ENCODE peak calls at places on chromosomes 12 and 14, in ten cellular contexts. One of them, this sample, is unnamed.

GRCh38 chr12:104498211-104498801 is 41.6 kb downstream of the CHST11 start:
- DNase-seq in astrocyte: peak
- DNase-seq in glutamatergic neuron: no peak
- DNase-seq in tibial nerve: no peak
- DNase-seq in uterus: no peak
- DNase-seq in AG10803: peak
- DNase-seq in heart right ventricle: no peak
- DNase-seq in IMR-90: no peak
- DNase-seq in AG09309: peak
- DNase-seq in thoracic aorta: no peak
- DNase-seq in this sample: no peak

GRCh38 chr12:116074686-116075085 is 202.8 kb downstream of the MED13L start:
- DNase-seq in astrocyte: no peak
- DNase-seq in glutamatergic neuron: no peak
- DNase-seq in tibial nerve: no peak
- DNase-seq in uterus: no peak
- DNase-seq in AG10803: no peak
- DNase-seq in heart right ventricle: no peak
- DNase-seq in IMR-90: no peak
- DNase-seq in AG09309: no peak
- DNase-seq in thoracic aorta: no peak
- DNase-seq in this sample: no peak

GRCh38 chr14:55873229-55873628 is 245.0 kb upstream of the PELI2 start:
- DNase-seq in astrocyte: no peak
- DNase-seq in glutamatergic neuron: no peak
- DNase-seq in tibial nerve: no peak
- DNase-seq in uterus: no peak
- DNase-seq in AG10803: no peak
- DNase-seq in heart right ventricle: no peak
- DNase-seq in IMR-90: no peak
- DNase-seq in AG09309: no peak
- DNase-seq in thoracic aorta: no peak
- DNase-seq in this sample: no peak

GRCh38 chr14:35335388-35336092 is 43.4 kb downstream of the PSMA6 start:
- DNase-seq in astrocyte: no peak
- DNase-seq in glutamatergic neuron: no peak
- DNase-seq in tibial nerve: no peak
- DNase-seq in uterus: peak
- DNase-seq in AG10803: no peak
- DNase-seq in heart right ventricle: peak
- DNase-seq in IMR-90: no peak
- DNase-seq in AG09309: no peak
- DNase-seq in thoracic aorta: no peak
- DNase-seq in this sample: no peak

GRCh38 chr12:59444932-59445331 is 150.9 kb upstream of the SLC16A7 start:
- DNase-seq in astrocyte: no peak
- DNase-seq in glutamatergic neuron: no peak
- DNase-seq in tibial nerve: no peak
- DNase-seq in uterus: no peak
- DNase-seq in AG10803: peak
- DNase-seq in heart right ventricle: no peak
- DNase-seq in IMR-90: peak
- DNase-seq in AG09309: no peak
- DNase-seq in thoracic aorta: no peak
- DNase-seq in this sample: no peak

GRCh38 chr14:24430682-24431568 is 1.2 kb downstream of the KHNYN start:
- DNase-seq in astrocyte: no peak
- DNase-seq in glutamatergic neuron: no peak
- DNase-seq in tibial nerve: no peak
- DNase-seq in uterus: peak
- DNase-seq in AG10803: peak
- DNase-seq in heart right ventricle: peak
- DNase-seq in IMR-90: peak
- DNase-seq in AG09309: no peak
- DNase-seq in thoracic aorta: no peak
- DNase-seq in this sample: no peak

GRCh38 chr14:51621654-51622053 is 30.1 kb upstream of the FRMD6 start:
- DNase-seq in astrocyte: no peak
- DNase-seq in glutamatergic neuron: no peak
- DNase-seq in tibial nerve: no peak
- DNase-seq in uterus: no peak
- DNase-seq in AG10803: no peak
- DNase-seq in heart right ventricle: no peak
- DNase-seq in IMR-90: no peak
- DNase-seq in AG09309: no peak
- DNase-seq in thoracic aorta: no peak
- DNase-seq in this sample: no peak

GRCh38 chr12:109179927-109180326 is 63.5 kb downstream of the ACACB start:
- DNase-seq in astrocyte: no peak
- DNase-seq in glutamatergic neuron: no peak
- DNase-seq in tibial nerve: no peak
- DNase-seq in uterus: no peak
- DNase-seq in AG10803: no peak
- DNase-seq in heart right ventricle: no peak
- DNase-seq in IMR-90: no peak
- DNase-seq in AG09309: no peak
- DNase-seq in thoracic aorta: no peak
- DNase-seq in this sample: no peak

GRCh38 chr12:111406474-111407370 is 999 bp downstream of the SH2B3 start:
- DNase-seq in astrocyte: no peak
- DNase-seq in glutamatergic neuron: no peak
- DNase-seq in tibial nerve: no peak
- DNase-seq in uterus: no peak
- DNase-seq in AG10803: no peak
- DNase-seq in heart right ventricle: peak
- DNase-seq in IMR-90: no peak
- DNase-seq in AG09309: no peak
- DNase-seq in thoracic aorta: no peak
- DNase-seq in this sample: no peak

GRCh38 chr12:91180577-91180976 is 2.0 kb downstream of the DCN start:
- DNase-seq in astrocyte: peak
- DNase-seq in glutamatergic neuron: no peak
- DNase-seq in tibial nerve: no peak
- DNase-seq in uterus: no peak
- DNase-seq in AG10803: peak
- DNase-seq in heart right ventricle: no peak
- DNase-seq in IMR-90: peak
- DNase-seq in AG09309: peak
- DNase-seq in thoracic aorta: no peak
- DNase-seq in this sample: no peak

GRCh38 chr12:65822732-65823480 is 1.4 kb upstream of the HMGA2 start:
- DNase-seq in astrocyte: peak
- DNase-seq in glutamatergic neuron: peak
- DNase-seq in tibial nerve: no peak
- DNase-seq in uterus: no peak
- DNase-seq in AG10803: no peak
- DNase-seq in heart right ventricle: no peak
- DNase-seq in IMR-90: peak
- DNase-seq in AG09309: no peak
- DNase-seq in thoracic aorta: no peak
- DNase-seq in this sample: no peak

GRCh38 chr14:81169711-81170103 is 51.1 kb downstream of the GTF2A1 start:
- DNase-seq in astrocyte: no peak
- DNase-seq in glutamatergic neuron: peak
- DNase-seq in tibial nerve: peak
- DNase-seq in uterus: peak
- DNase-seq in AG10803: peak
- DNase-seq in heart right ventricle: peak
- DNase-seq in IMR-90: peak
- DNase-seq in AG09309: no peak
- DNase-seq in thoracic aorta: no peak
- DNase-seq in this sample: no peak

DNA sequence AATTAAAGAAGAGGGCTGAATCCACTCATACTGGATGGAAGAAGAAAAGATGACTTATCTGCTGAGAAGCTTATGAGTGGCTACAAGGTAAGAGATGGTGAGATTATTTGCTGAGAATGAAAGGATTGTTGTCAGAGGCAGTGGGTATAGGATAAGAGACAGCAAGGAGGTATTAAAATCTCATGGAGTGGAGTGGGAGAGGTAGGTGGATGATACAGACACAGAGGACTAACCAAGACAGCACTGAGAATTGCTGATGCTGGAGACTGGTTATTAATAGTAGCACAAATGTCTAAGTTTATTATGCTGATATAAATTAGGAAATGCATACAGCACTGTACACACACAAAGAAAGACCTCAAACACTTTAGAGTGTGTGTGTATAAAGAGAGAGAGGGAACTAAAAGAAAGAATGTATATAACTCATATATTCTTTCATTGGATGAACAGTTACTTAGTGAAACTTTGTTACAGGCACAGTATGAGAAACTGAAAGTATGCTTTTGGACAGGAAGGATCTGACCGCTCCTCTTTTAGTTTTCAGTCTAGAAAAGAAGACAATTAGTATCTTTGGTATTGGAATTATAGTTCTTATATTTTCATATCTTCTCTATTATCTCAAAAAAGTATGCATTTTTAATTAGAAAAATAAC is 543.1 kb downstream of the LRFN5 start:
- DNase-seq in astrocyte: no peak
- DNase-seq in glutamatergic neuron: no peak
- DNase-seq in tibial nerve: no peak
- DNase-seq in uterus: no peak
- DNase-seq in AG10803: no peak
- DNase-seq in heart right ventricle: no peak
- DNase-seq in IMR-90: no peak
- DNase-seq in AG09309: no peak
- DNase-seq in thoracic aorta: no peak
- DNase-seq in this sample: no peak
- TF ChIP-seq CTCF in astrocyte: no peak
- TF ChIP-seq CTCF in glutamatergic neuron: no peak
- TF ChIP-seq CTCF in tibial nerve: no peak
- TF ChIP-seq CTCF in uterus: no peak
- TF ChIP-seq CTCF in AG10803: no peak
- TF ChIP-seq CTCF in heart right ventricle: no peak
- TF ChIP-seq CTCF in IMR-90: no peak
- TF ChIP-seq CTCF in AG09309: no peak
- TF ChIP-seq CTCF in thoracic aorta: no peak
- TF ChIP-seq CTCF in this sample: no peak

DNA sequence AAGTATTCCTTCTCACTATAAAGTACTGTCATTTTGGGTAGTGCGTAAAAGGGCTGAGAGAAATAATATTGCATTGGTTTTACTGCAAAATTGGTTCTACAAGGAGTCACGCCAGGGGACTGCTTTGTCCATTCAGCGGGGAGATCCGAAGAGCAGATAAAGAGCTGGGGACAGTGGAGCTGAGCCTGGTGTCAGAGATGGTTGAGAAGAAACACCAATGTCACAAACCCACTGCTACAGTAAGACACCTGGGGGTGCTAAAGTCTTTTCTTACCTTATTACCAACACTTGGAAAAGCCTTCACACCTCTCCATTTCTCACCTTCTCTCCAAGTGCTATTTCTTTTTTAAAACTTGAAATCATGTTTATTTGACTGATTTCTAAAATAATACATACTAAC is 14.1 kb downstream of the IL31 start:
- DNase-seq in astrocyte: no peak
- DNase-seq in glutamatergic neuron: no peak
- DNase-seq in tibial nerve: no peak
- DNase-seq in uterus: no peak
- DNase-seq in AG10803: no peak
- DNase-seq in heart right ventricle: no peak
- DNase-seq in IMR-90: no peak
- DNase-seq in AG09309: no peak
- DNase-seq in thoracic aorta: no peak
- DNase-seq in this sample: no peak
- TF ChIP-seq CTCF in astrocyte: no peak
- TF ChIP-seq CTCF in glutamatergic neuron: no peak
- TF ChIP-seq CTCF in tibial nerve: no peak
- TF ChIP-seq CTCF in uterus: no peak
- TF ChIP-seq CTCF in AG10803: no peak
- TF ChIP-seq CTCF in heart right ventricle: no peak
- TF ChIP-seq CTCF in IMR-90: no peak
- TF ChIP-seq CTCF in AG09309: no peak
- TF ChIP-seq CTCF in thoracic aorta: no peak
- TF ChIP-seq CTCF in this sample: no peak

GRCh38 chr14:70955543-70956480 is 48.6 kb downstream of the PCNX1 start:
- DNase-seq in astrocyte: no peak
- DNase-seq in glutamatergic neuron: no peak
- DNase-seq in tibial nerve: no peak
- DNase-seq in uterus: no peak
- DNase-seq in AG10803: peak
- DNase-seq in heart right ventricle: no peak
- DNase-seq in IMR-90: peak
- DNase-seq in AG09309: no peak
- DNase-seq in thoracic aorta: no peak
- DNase-seq in this sample: no peak
- TF ChIP-seq CTCF in astrocyte: peak
- TF ChIP-seq CTCF in glutamatergic neuron: peak
- TF ChIP-seq CTCF in tibial nerve: peak
- TF ChIP-seq CTCF in uterus: peak
- TF ChIP-seq CTCF in AG10803: peak
- TF ChIP-seq CTCF in heart right ventricle: peak
- TF ChIP-seq CTCF in IMR-90: peak
- TF ChIP-seq CTCF in AG09309: peak
- TF ChIP-seq CTCF in thoracic aorta: peak
- TF ChIP-seq CTCF in this sample: no peak

GRCh38 chr12:113359939-113360748 is 1.8 kb downstream of the PLBD2 start:
- DNase-seq in astrocyte: no peak
- DNase-seq in glutamatergic neuron: no peak
- DNase-seq in tibial nerve: no peak
- DNase-seq in uterus: no peak
- DNase-seq in AG10803: peak
- DNase-seq in heart right ventricle: no peak
- DNase-seq in IMR-90: no peak
- DNase-seq in AG09309: no peak
- DNase-seq in thoracic aorta: no peak
- DNase-seq in this sample: no peak
- TF ChIP-seq CTCF in astrocyte: no peak
- TF ChIP-seq CTCF in glutamatergic neuron: peak
- TF ChIP-seq CTCF in tibial nerve: no peak
- TF ChIP-seq CTCF in uterus: no peak
- TF ChIP-seq CTCF in AG10803: peak
- TF ChIP-seq CTCF in heart right ventricle: no peak
- TF ChIP-seq CTCF in IMR-90: peak
- TF ChIP-seq CTCF in AG09309: no peak
- TF ChIP-seq CTCF in thoracic aorta: no peak
- TF ChIP-seq CTCF in this sample: no peak

DNA sequence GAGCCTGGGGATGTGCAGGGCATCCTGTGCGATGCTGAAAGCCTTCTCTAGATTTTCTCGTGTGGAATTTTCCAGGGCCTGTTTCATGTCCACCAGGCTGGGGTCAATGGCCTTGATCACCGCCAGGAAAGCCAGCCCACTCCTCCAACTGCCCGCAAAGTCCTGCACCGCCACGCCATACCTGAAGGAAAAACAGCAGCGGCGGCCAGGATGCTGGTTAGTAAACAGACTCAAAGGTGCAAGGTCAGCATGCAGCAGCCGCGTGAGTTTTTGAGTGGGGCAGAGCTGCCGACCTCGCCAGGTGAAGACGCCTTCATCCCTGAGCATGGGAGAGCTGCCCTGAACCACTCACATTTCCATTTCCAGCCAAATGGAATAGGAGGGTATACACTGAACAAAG is 53.4 kb upstream of the DICER1 start:
- DNase-seq in astrocyte: no peak
- DNase-seq in glutamatergic neuron: no peak
- DNase-seq in tibial nerve: no peak
- DNase-seq in uterus: no peak
- DNase-seq in AG10803: no peak
- DNase-seq in heart right ventricle: no peak
- DNase-seq in IMR-90: no peak
- DNase-seq in AG09309: no peak
- DNase-seq in thoracic aorta: no peak
- DNase-seq in this sample: no peak
- TF ChIP-seq CTCF in astrocyte: no peak
- TF ChIP-seq CTCF in glutamatergic neuron: no peak
- TF ChIP-seq CTCF in tibial nerve: no peak
- TF ChIP-seq CTCF in uterus: no peak
- TF ChIP-seq CTCF in AG10803: no peak
- TF ChIP-seq CTCF in heart right ventricle: no peak
- TF ChIP-seq CTCF in IMR-90: no peak
- TF ChIP-seq CTCF in AG09309: no peak
- TF ChIP-seq CTCF in thoracic aorta: no peak
- TF ChIP-seq CTCF in this sample: no peak

This sample was measured in omental fat pad.